ENCODE peak calls at places on chromosomes 1 and 21, in ten cellular contexts. S is AG08396; G is activated T-helper 1 cell treated with anti-CD3 and anti-CD28 coated beads, Interleukin-12 subunit alpha, Interleukin-12 subunit beta, Interleukin-2, Interleukin-4 antibody, amounts not matched to agents 30 ng/mL and 10 ng/mL and 1 ng/mL, durations not matched to agents 14 hours and 24 hours and 36 hours; R is EH; K is ureter; M is NCI-H1417; V is Calu3; E is activated T-cell treated with anti-CD3 and anti-CD28 coated beads for 1 hour; J is fibroblast of mammary gland; F is COR-L47. N is an unnamed sample.

GRCh38 chr1:229617351-229618100 is 8.4 kb downstream of the TAF5L start:
- DNase-seq in M (no peak), J (no peak), V (no peak), F (no peak), E (no peak), S (no peak), G (no peak), R (no peak), K (no peak), N (no peak)

GRCh38 chr1:194538453-194538852 is 1352.0 kb upstream of the B3GALT2 start:
- DNase-seq in J (no peak), G (no peak), S (no peak), M (no peak), K (no peak), V (no peak), R (no peak), F (no peak), E (no peak), N (no peak)

GRCh38 chr1:4734791-4735190 is 80.4 kb downstream of the AJAP1 start:
- DNase-seq in M (no peak), R (no peak), F (no peak), G (no peak), J (no peak), V (no peak), E (no peak), S (no peak), K (no peak), N (no peak)

GRCh38 chr1:174262747-174263241 is 103.5 kb downstream of the RABGAP1L start:
- DNase-seq in V (peak), J (peak), K (no peak), G (no peak), S (peak), R (peak), E (no peak), F (peak), M (peak), N (peak)

GRCh38 chr1:54064244-54064643 is 10.8 kb downstream of the TCEANC2 start:
- DNase-seq in K (no peak), M (no peak), S (no peak), V (no peak), G (no peak), J (no peak), F (no peak), R (peak), E (no peak), N (no peak)

GRCh38 chr21:32073190-32073589 is 200.4 kb downstream of the HUNK start:
- DNase-seq in S (no peak), K (no peak), G (no peak), M (no peak), E (no peak), R (no peak), F (no peak), J (no peak), V (no peak), N (no peak)

GRCh38 chr1:145995148-145995851 is 1.1 kb downstream of the TXNIP start:
- DNase-seq in K (no peak), E (no peak), S (no peak), G (no peak), V (no peak), F (no peak), R (no peak), J (no peak), M (peak), N (no peak)

GRCh38 chr1:29453502-29454240 is 217.3 kb downstream of the PTPRU start:
- DNase-seq in V (peak), R (peak), F (peak), S (peak), M (peak), G (no peak), E (no peak), J (peak), K (no peak), N (no peak)

GRCh38 chr1:200610846-200611245 is 9.7 kb downstream of the KIF14 start:
- DNase-seq in S (peak), J (peak), K (no peak), G (no peak), M (no peak), V (no peak), R (peak), F (no peak), E (no peak), N (no peak)

GRCh38 chr1:151326619-151327222 is 495 bp downstream of the PI4KB start:
- DNase-seq in R (peak), E (peak), V (peak), K (peak), S (peak), F (no peak), M (peak), J (peak), G (peak), N (no peak)

GRCh38 chr1:117534995-117535467 is 70.8 kb upstream of the TENT5C start:
- DNase-seq in G (peak), S (peak), M (peak), R (peak), K (no peak), E (peak), V (peak), J (peak), F (peak), N (no peak)

GRCh38 chr1:203627819-203628184 is 1.2 kb downstream of the ATP2B4 start:
- DNase-seq in F (no peak), G (no peak), V (no peak), R (peak), E (no peak), M (peak), J (peak), S (peak), K (no peak), N (no peak)

GRCh38 chr1:1361982-1362423 is 3.6 kb upstream of the MXRA8 start:
- DNase-seq in F (no peak), J (peak), M (no peak), K (peak), V (no peak), G (no peak), S (peak), R (peak), E (no peak), N (no peak)

GRCh38 chr1:9835758-9836631 is 12.2 kb upstream of the CLSTN1 start:
- DNase-seq in E (no peak), J (peak), M (peak), V (peak), F (peak), G (no peak), S (peak), R (peak), K (no peak), N (peak)

GRCh38 chr1:91799159-91799558 is 86.8 kb downstream of the TGFBR3 start:
- DNase-seq in J (no peak), G (no peak), E (no peak), R (no peak), K (no peak), S (no peak), F (no peak), V (no peak), M (no peak), N (no peak)

GRCh38 chr21:44444286-44444931 is 10.9 kb upstream of the LRRC3 start:
- DNase-seq in V (peak), E (no peak), K (no peak), M (no peak), G (no peak), S (no peak), J (no peak), R (no peak), F (no peak), N (no peak)

GRCh38 chr1:54109131-54110105 is 43.4 kb downstream of the CDCP2 start:
- DNase-seq in F (no peak), S (no peak), E (no peak), M (no peak), J (no peak), K (no peak), V (no peak), G (no peak), R (no peak), N (no peak)

GRCh38 chr21:18677632-18678031 is 274.0 kb upstream of the TMPRSS15 start:
- DNase-seq in V (no peak), J (no peak), S (no peak), R (no peak), M (peak), F (no peak), E (no peak), K (no peak), G (no peak), N (no peak)

GRCh38 chr21:41360072-41360821 is 1.6 kb upstream of the MX2 start:
- DNase-seq in R (peak), F (no peak), V (peak), J (peak), S (peak), K (no peak), G (no peak), E (no peak), M (peak), N (no peak)

GRCh38 chr1:212785871-212786270 is 5.7 kb downstream of the NSL1 start:
- DNase-seq in S (no peak), E (no peak), V (no peak), K (no peak), F (no peak), G (no peak), J (no peak), M (no peak), R (no peak), N (no peak)

GRCh38 chr21:41899431-41900202 is 20.5 kb upstream of the PRDM15 start:
- DNase-seq in J (no peak), K (no peak), F (no peak), V (no peak), M (no peak), R (no peak), E (no peak), G (no peak), S (no peak), N (no peak)

GRCh38 chr1:228335406-228336307 is 71.0 kb downstream of the TRIM11 start:
- DNase-seq in S (no peak), E (no peak), M (no peak), J (no peak), K (no peak), G (no peak), V (no peak), R (no peak), F (no peak), N (no peak)

GRCh38 chr21:37861561-37861960 is 54.7 kb downstream of the KCNJ6 start:
- DNase-seq in F (no peak), V (no peak), S (no peak), R (no peak), J (no peak), K (no peak), E (no peak), G (no peak), M (no peak), N (no peak)

GRCh38 chr1:200907611-200908097 is 13.0 kb downstream of the INAVA start:
- DNase-seq in S (no peak), J (peak), V (no peak), E (no peak), R (no peak), G (no peak), K (no peak), F (no peak), M (no peak), N (no peak)

N was measured in caudate nucleus.